ENCODE peak calls at places on chromosomes 16 and 17, in seven cellular contexts. B, V, D, G, L, C and W are unnamed samples. For H3K4me1, the result is how much of the 10 kb centered on the place peaks cover.

GRCh38 chr17:44794699-44795413 is 35.2 kb downstream of the GJC1 start:
- DNase-seq in B (no peak), V (no peak), D (no peak), G (no peak), L (peak), C (peak), W (peak)

GRCh38 chr16:80569440-80570105 is 28.8 kb downstream of the DYNLRB2 start:
- DNase-seq in B (no peak), V (no peak), D (no peak), G (no peak), L (peak), C (no peak), W (no peak)

GRCh38 chr17:29590979-29591736 is 1.7 kb upstream of the GIT1 start:
- DNase-seq in B (no peak), V (no peak), D (peak), G (peak), L (peak), C (peak), W (no peak)

GRCh38 chr17:63512896-63513644 is 10.1 kb upstream of the KCNH6 start:
- DNase-seq in B (no peak), V (no peak), D (no peak), G (no peak), L (no peak), C (no peak), W (no peak)

GRCh38 chr17:49388290-49388640 is 26.2 kb upstream of the ZNF652 start:
- DNase-seq in B (no peak), V (no peak), D (no peak), G (no peak), L (no peak), C (no peak), W (no peak)

GRCh38 chr17:977163-977562 is 2.4 kb downstream of the NXN start:
- DNase-seq in B (no peak), V (no peak), D (no peak), G (no peak), L (no peak), C (no peak), W (no peak)

GRCh38 chr16:57962046-57962445 is 8.9 kb downstream of the CNGB1 start:
- DNase-seq in B (no peak), V (no peak), D (no peak), G (no peak), L (no peak), C (no peak), W (no peak)

GRCh38 chr17:78266231-78266631 is 34.8 kb downstream of the TMEM235 start:
- DNase-seq in B (peak), V (no peak), D (no peak), G (no peak), L (no peak), C (no peak), W (no peak)

DNA sequence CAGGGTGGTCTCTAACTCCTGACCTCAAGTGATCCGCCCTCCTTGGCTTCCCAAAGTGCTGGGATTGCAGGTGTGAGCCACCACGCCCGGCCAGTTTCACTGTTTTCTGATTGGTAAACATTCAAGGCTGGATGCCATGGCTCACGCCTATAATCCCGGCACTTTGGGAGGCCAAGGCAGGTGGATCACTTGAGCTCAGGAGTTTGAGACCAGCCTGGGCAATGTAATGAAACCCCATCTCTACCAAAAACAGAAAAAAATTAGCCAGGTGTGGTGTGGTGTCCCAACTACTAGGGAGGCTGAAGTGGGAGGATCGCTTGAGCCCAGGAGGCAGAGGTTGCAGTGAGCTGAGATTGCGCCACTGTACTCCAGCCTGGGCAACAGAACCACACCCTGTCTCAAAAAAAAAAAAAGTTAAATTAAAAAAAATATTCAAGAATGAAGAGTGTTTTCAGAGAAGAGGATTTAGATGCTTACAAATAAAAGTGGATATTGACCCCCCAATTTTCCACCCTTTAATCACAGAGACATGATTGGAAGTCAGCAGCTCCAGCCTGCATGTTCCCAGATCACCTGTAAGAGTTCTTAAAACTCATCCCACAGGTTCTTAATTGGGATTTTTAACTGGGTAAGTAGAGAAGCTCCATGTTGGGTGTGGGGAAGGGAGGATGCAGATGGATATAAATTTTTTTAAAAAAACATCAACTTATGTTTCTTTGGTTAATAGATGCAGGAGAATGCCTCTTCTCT is 23.8 kb downstream of the HLF start:
- DNase-seq in B (no peak), V (no peak), D (no peak), G (no peak), L (no peak), C (no peak), W (no peak)
- H3K4me1 ChIP-seq in B (under half), V (under half), D (under half), G (under half), L (under half), C (under half), W (under half)

GRCh38 chr16:19138601-19139000 is 24.8 kb downstream of the ITPRIPL2 start:
- DNase-seq in B (peak), V (peak), D (peak), G (peak), L (peak), C (peak), W (peak)
- H3K4me1 ChIP-seq in B (under half), V (under half), D (under half), G (under half), L (half or more), C (under half), W (under half)

GRCh38 chr16:49528564-49529150 is 155.1 kb downstream of the C16orf78 start:
- DNase-seq in B (no peak), V (no peak), D (no peak), G (no peak), L (no peak), C (no peak), W (no peak)

GRCh38 chr16:49527621-49528020 is 154.0 kb downstream of the C16orf78 start:
- DNase-seq in B (peak), V (no peak), D (no peak), G (no peak), L (no peak), C (no peak), W (no peak)

GRCh38 chr16:49524578-49525315 is 151.1 kb downstream of the C16orf78 start:
- DNase-seq in B (no peak), V (no peak), D (no peak), G (no peak), L (no peak), C (no peak), W (no peak)

GRCh38 chr16:49528035-49528434 is 154.4 kb downstream of the C16orf78 start:
- DNase-seq in B (no peak), V (no peak), D (no peak), G (no peak), L (no peak), C (no peak), W (no peak)

DNA sequence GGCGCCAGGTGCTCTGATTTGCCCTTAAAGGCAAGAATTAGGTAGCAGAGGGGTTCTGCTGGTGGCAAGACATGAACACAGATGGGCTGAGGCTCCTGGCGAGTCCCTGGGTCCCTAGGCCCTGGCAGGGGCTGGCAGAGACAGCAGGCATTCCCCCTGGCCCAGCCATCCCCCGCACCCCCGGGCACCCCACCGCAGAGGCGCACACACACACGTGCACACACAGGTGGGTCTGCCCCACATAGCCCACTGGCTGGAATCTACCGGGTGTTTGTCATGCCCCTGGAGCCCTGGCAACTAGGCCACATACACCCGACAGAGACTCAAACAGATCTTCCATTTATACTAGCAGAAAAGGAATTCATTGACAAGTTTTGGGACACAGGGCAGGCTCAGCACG is 153.4 kb downstream of the C16orf78 start:
- DNase-seq in B (no peak), V (no peak), D (no peak), G (no peak), L (no peak), C (no peak), W (no peak)
- H3K4me1 ChIP-seq in B (under half), V (under half), D (under half), G (under half), L (under half), C (under half), W (under half)

GRCh38 chr16:18801197-18801972 is at the start of gene ARL6IP1:
- DNase-seq in B (peak), V (peak), D (peak), G (peak), L (peak), C (peak), W (peak)
- H3K4me1 ChIP-seq in B (under half), V (under half), D (half or more), G (under half), L (half or more), C (under half), W (under half)